ENCODE peak calls at places on chromosome 14, in ten cellular contexts. D, C, Q, T, B, M, N, Z, V and O are unnamed samples.
A peak's percentile ranks its signal among the peaks of the same experiment; 100 is the strongest.

GRCh38 chr14:82449926-82450325 is 916.3 kb upstream of the SEL1L start:
- DNase-seq in V (no peak), C (no peak), D (no peak), T (no peak), N (no peak), Q (no peak), Z (no peak), M (no peak), B (no peak), O (no peak)

GRCh38 chr14:34324363-34324795 is 137.7 kb downstream of the SPTSSA start:
- DNase-seq in C (no peak), N (peak; percentile 69), Q (no peak), V (no peak), Z (no peak), B (no peak), T (no peak), M (peak; percentile 27), D (peak; percentile 71), O (peak; percentile 55)

GRCh38 chr14:59484611-59485174 is 376 bp downstream of the JKAMP start:
- DNase-seq in C (no peak), V (no peak), D (no peak), Q (no peak), N (no peak), M (no peak), Z (peak; percentile 2), T (no peak), B (no peak), O (no peak)

GRCh38 chr14:65302571-65303184 is 109.9 kb upstream of the FUT8 start:
- DNase-seq in Z (no peak), B (no peak), Q (no peak), V (no peak), C (no peak), T (peak; percentile 60), D (no peak), M (no peak), N (no peak), O (no peak)

GRCh38 chr14:24895622-24896021 is 154.3 kb downstream of the STXBP6 start:
- DNase-seq in M (no peak), B (no peak), T (no peak), V (no peak), C (no peak), D (no peak), N (no peak), Q (no peak), Z (no peak), O (no peak)

GRCh38 chr14:34465069-34465859 is 3.2 kb upstream of the SPTSSA start:
- DNase-seq in B (no peak), V (no peak), T (no peak), Q (peak; percentile 7), M (no peak), D (peak; percentile 54), C (no peak), N (peak; percentile 45), Z (no peak), O (no peak)

GRCh38 chr14:99733551-99734405 is 49.7 kb downstream of the CYP46A1 start:
- DNase-seq in V (no peak), B (peak; percentile 76), Z (no peak), C (no peak), M (no peak), Q (no peak), D (no peak), T (no peak), N (no peak), O (no peak)

GRCh38 chr14:73235531-73236155 is 1.7 kb upstream of the PAPLN start:
- DNase-seq in D (no peak), M (no peak), Z (no peak), C (no peak), N (peak; percentile 83), V (peak; percentile 39), Q (no peak), T (no peak), B (no peak), O (no peak)

GRCh38 chr14:53715390-53715730 is 241.3 kb downstream of the BMP4 start:
- DNase-seq in D (peak; percentile 77), T (no peak), N (no peak), Z (no peak), C (no peak), M (peak; percentile 32), B (no peak), Q (no peak), V (no peak), O (no peak)

GRCh38 chr14:91681893-91682563 is 49.9 kb downstream of the CATSPERB start:
- DNase-seq in T (no peak), V (no peak), M (no peak), N (no peak), D (no peak), Q (no peak), C (no peak), B (no peak), Z (no peak), O (no peak)

GRCh38 chr14:67477926-67478915 is 10.3 kb downstream of the TMEM229B start:
- DNase-seq in Q (no peak), N (no peak), B (peak; percentile 29), T (no peak), M (no peak), V (no peak), Z (no peak), D (no peak), C (no peak), O (no peak)
- TF ChIP-seq POLR2AphosphoS5 in Q (no peak), N (no peak), B (no peak), T (no peak), M (no peak), V (no peak), Z (no peak), D (no peak), C (no peak), O (no peak)

GRCh38 chr14:96105089-96105920 is 66.1 kb downstream of the C14orf132 start:
- DNase-seq in C (no peak), N (no peak), Z (no peak), V (no peak), M (no peak), T (no peak), Q (no peak), B (no peak), D (no peak), O (no peak)
- TF ChIP-seq POLR2AphosphoS5 in C (no peak), N (no peak), Z (no peak), V (no peak), M (no peak), T (no peak), Q (no peak), B (no peak), D (no peak), O (no peak)

DNA sequence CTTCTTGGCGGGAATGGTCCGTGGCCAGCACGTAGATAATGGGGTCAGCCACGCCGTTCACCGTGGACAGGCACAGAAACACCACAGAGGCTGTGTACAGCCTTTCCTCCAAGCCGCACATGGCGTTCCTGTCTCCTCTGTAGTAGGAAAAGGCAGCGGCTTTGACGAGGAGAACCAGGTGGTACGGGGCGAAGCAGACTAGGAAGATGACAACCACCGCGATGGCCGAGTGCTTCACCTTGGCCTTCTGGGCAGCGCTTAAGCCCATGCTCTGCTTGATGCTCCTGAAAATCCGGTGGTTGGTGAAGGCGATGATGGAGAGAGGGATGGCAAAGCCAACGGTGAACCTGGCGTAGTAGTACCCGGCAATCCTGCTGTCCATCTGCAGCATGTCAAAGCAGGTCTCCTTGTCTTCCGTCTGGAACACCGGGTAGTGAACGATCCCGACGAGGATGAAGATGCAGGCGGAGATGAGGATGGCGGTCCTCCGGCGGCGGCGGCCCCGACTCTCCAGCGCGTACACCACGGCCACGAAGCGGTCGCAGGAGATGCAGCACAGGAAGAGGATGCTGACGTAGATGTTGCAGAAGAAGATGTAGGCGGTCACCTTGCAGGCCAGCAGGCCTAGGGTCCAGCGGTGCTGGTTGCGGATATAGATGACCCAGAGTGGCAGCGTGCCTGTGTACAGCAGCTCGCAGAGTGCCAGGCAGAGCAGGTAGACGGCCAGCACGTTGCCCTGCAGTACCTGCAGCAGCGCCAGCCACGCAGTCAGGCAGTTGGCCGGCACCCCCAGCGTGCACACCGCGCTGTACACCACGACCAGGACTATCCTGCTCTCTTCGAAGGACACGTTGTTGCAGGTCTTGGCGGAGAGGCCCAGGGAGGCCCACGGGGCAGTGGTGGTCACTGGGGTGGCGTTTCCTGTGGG is 13.8 kb downstream of the GPR132 start:
- DNase-seq in T (no peak), N (no peak), Q (no peak), C (no peak), D (no peak), M (no peak), B (peak; percentile 70), V (no peak), Z (no peak), O (no peak)
- TF ChIP-seq POLR2AphosphoS5 in T (no peak), N (no peak), Q (no peak), C (no peak), D (no peak), M (no peak), B (peak; percentile 59), V (no peak), Z (no peak), O (no peak)

GRCh38 chr14:103539056-103539825 is 10.2 kb downstream of the TRMT61A start:
- DNase-seq in M (no peak), Q (no peak), V (no peak), N (no peak), C (no peak), D (no peak), Z (no peak), B (no peak), T (no peak), O (no peak)
- TF ChIP-seq POLR2AphosphoS5 in M (no peak), Q (no peak), V (no peak), N (no peak), C (no peak), D (no peak), Z (peak; percentile 12), B (peak; percentile 15), T (no peak), O (no peak)

GRCh38 chr14:64235652-64236640 is 58.2 kb downstream of the ESR2 start:
- DNase-seq in D (no peak), V (no peak), T (no peak), Q (no peak), Z (no peak), C (no peak), N (no peak), B (peak; percentile 92), M (no peak), O (no peak)

GRCh38 chr14:64233791-64234190 is 60.4 kb downstream of the ESR2 start:
- DNase-seq in D (no peak), N (no peak), T (no peak), C (no peak), Z (no peak), M (no peak), V (no peak), B (no peak), Q (no peak), O (no peak)

GRCh38 chr14:64234877-64235651 is 59.1 kb downstream of the ESR2 start:
- DNase-seq in T (no peak), Q (peak; percentile 48), D (no peak), M (no peak), V (no peak), B (no peak), N (no peak), C (no peak), Z (no peak), O (no peak)

GRCh38 chr14:64232095-64232830 is 61.9 kb downstream of the ESR2 start:
- DNase-seq in C (no peak), T (no peak), Q (no peak), Z (no peak), D (no peak), N (no peak), M (no peak), B (no peak), V (no peak), O (no peak)

GRCh38 chr14:64232944-64233343 is 61.2 kb downstream of the ESR2 start:
- DNase-seq in D (no peak), V (no peak), Q (no peak), C (no peak), N (no peak), B (no peak), Z (no peak), T (no peak), M (no peak), O (no peak)
- TF ChIP-seq POLR2AphosphoS5 in D (no peak), V (no peak), Q (no peak), C (no peak), N (no peak), B (no peak), Z (no peak), T (no peak), M (no peak), O (no peak)

GRCh38 chr14:50023671-50024490 is 92.5 kb downstream of the VCPKMT start:
- DNase-seq in V (no peak), D (no peak), C (no peak), N (no peak), T (no peak), Z (no peak), M (no peak), Q (peak; percentile 52), B (no peak), O (no peak)
- TF ChIP-seq POLR2AphosphoS5 in V (no peak), D (no peak), C (peak; percentile 37), N (no peak), T (no peak), Z (no peak), M (no peak), Q (no peak), B (no peak), O (no peak)